ENCODE peak calls at places on chromosome 6, in ten cellular contexts. O is heart left ventricle; T is natural killer cell; Z is tibial artery; E is GM13976; K is RWPE1; C is HCT116; H is CD8-positive, alpha-beta T cell; N is tibial nerve; V is glutamatergic neuron. F is an unnamed sample.

GRCh38 chr6:62474793-62475192 is 188.8 kb upstream of the KHDRBS2 start:
- DNase-seq in O (no peak), T (no peak), Z (no peak), E (no peak), K (no peak), C (no peak), H (no peak), N (no peak), V (no peak), F (no peak)

GRCh38 chr6:158068156-158068892 is 86.7 kb downstream of the SYNJ2 start:
- DNase-seq in O (no peak), T (no peak), Z (no peak), E (no peak), K (peak), C (no peak), H (no peak), N (no peak), V (no peak), F (no peak)

GRCh38 chr6:24936641-24937317 is 1.0 kb upstream of the RIPOR2 start:
- DNase-seq in O (no peak), T (peak), Z (no peak), E (peak), K (no peak), C (no peak), H (peak), N (no peak), V (no peak), F (peak)

GRCh38 chr6:158669145-158670035 is 19.5 kb downstream of the SYTL3 start:
- DNase-seq in O (no peak), T (no peak), Z (no peak), E (no peak), K (peak), C (no peak), H (no peak), N (no peak), V (no peak), F (no peak)

GRCh38 chr6:144741659-144742058 is 456.5 kb downstream of the UTRN start:
- DNase-seq in O (no peak), T (no peak), Z (no peak), E (no peak), K (no peak), C (no peak), H (no peak), N (no peak), V (no peak), F (no peak)

GRCh38 chr6:9404351-9405146 is 969.2 kb upstream of the SLC35B3 start:
- DNase-seq in O (no peak), T (no peak), Z (no peak), E (no peak), K (no peak), C (no peak), H (no peak), N (no peak), V (no peak), F (no peak)

GRCh38 chr6:154138806-154139205 is 99.8 kb downstream of the OPRM1 start:
- DNase-seq in O (no peak), T (no peak), Z (no peak), E (no peak), K (peak), C (no peak), H (no peak), N (no peak), V (no peak), F (no peak)

GRCh38 chr6:139406577-139407343 is 32.3 kb upstream of the CITED2 start:
- DNase-seq in O (no peak), T (no peak), Z (no peak), E (no peak), K (no peak), C (no peak), H (no peak), N (no peak), V (no peak), F (no peak)

GRCh38 chr6:170449835-170450753 is 103.0 kb downstream of the PSMB1 start:
- DNase-seq in O (no peak), T (no peak), Z (no peak), E (no peak), K (no peak), C (no peak), H (no peak), N (no peak), V (no peak), F (no peak)

GRCh38 chr6:13733178-13733851 is 21.7 kb upstream of the RANBP9 start:
- DNase-seq in O (peak), T (no peak), Z (peak), E (no peak), K (peak), C (no peak), H (no peak), N (peak), V (no peak), F (no peak)

GRCh38 chr6:71410164-71410566 is 121.6 kb downstream of the OGFRL1 start:
- DNase-seq in O (no peak), T (no peak), Z (no peak), E (no peak), K (no peak), C (no peak), H (no peak), N (no peak), V (no peak), F (no peak)

GRCh38 chr6:41546866-41547798 is 951 bp downstream of the FOXP4 start:
- DNase-seq in O (peak), T (peak), Z (no peak), E (peak), K (peak), C (no peak), H (no peak), N (no peak), V (peak), F (peak)

GRCh38 chr6:45371924-45372582 is 5.7 kb downstream of the SUPT3H start:
- DNase-seq in O (no peak), T (no peak), Z (no peak), E (no peak), K (no peak), C (no peak), H (no peak), N (no peak), V (no peak), F (no peak)

GRCh38 chr6:7512320-7512719 is 29.2 kb upstream of the DSP start:
- DNase-seq in O (no peak), T (no peak), Z (no peak), E (no peak), K (no peak), C (no peak), H (no peak), N (no peak), V (no peak), F (no peak)

GRCh38 chr6:135438907-135439535 is 58.5 kb downstream of the AHI1 start:
- DNase-seq in O (no peak), T (no peak), Z (no peak), E (peak), K (peak), C (no peak), H (no peak), N (no peak), V (no peak), F (peak)

GRCh38 chr6:2157441-2158127 is 87.8 kb downstream of the GMDS start:
- DNase-seq in O (no peak), T (no peak), Z (no peak), E (peak), K (peak), C (peak), H (no peak), N (no peak), V (no peak), F (peak)

GRCh38 chr6:13526718-13527668 is 39.6 kb upstream of the GFOD1 start:
- DNase-seq in O (no peak), T (peak), Z (peak), E (no peak), K (peak), C (no peak), H (peak), N (no peak), V (no peak), F (peak)

GRCh38 chr6:7165736-7166296 is 58.1 kb downstream of the RREB1 start:
- DNase-seq in O (no peak), T (no peak), Z (no peak), E (no peak), K (no peak), C (no peak), H (no peak), N (no peak), V (no peak), F (no peak)

GRCh38 chr6:69059413-69059812 is 424.3 kb downstream of the ADGRB3 start:
- DNase-seq in O (no peak), T (no peak), Z (no peak), E (no peak), K (no peak), C (no peak), H (no peak), N (no peak), V (no peak), F (no peak)

GRCh38 chr6:104714796-104715195 is 144.9 kb downstream of the HACE1 start:
- DNase-seq in O (no peak), T (no peak), Z (no peak), E (no peak), K (no peak), C (no peak), H (no peak), N (no peak), V (no peak), F (no peak)

GRCh38 chr6:119207973-119208725 is 129.7 kb upstream of the FAM184A start:
- DNase-seq in O (no peak), T (no peak), Z (no peak), E (no peak), K (no peak), C (peak), H (no peak), N (no peak), V (no peak), F (no peak)
- TF ChIP-seq CTCF in O (no peak), T (no peak), Z (no peak), E (no peak), K (no peak), C (no peak), H (no peak), N (no peak), V (no peak), F (no peak)

GRCh38 chr6:37029249-37029959 is 23.9 kb downstream of the FGD2 start:
- DNase-seq in O (peak), T (peak), Z (peak), E (peak), K (no peak), C (peak), H (peak), N (peak), V (peak), F (peak)
- TF ChIP-seq CTCF in O (peak), T (peak), Z (peak), E (peak), K (peak), C (no peak), H (peak), N (peak), V (peak), F (peak)

GRCh38 chr6:16759646-16760535 is 1.4 kb downstream of the ATXN1 start:
- DNase-seq in O (peak), T (peak), Z (peak), E (peak), K (peak), C (no peak), H (peak), N (peak), V (peak), F (peak)
- TF ChIP-seq CTCF in O (peak), T (no peak), Z (no peak), E (no peak), K (peak), C (no peak), H (no peak), N (no peak), V (no peak), F (peak)

DNA sequence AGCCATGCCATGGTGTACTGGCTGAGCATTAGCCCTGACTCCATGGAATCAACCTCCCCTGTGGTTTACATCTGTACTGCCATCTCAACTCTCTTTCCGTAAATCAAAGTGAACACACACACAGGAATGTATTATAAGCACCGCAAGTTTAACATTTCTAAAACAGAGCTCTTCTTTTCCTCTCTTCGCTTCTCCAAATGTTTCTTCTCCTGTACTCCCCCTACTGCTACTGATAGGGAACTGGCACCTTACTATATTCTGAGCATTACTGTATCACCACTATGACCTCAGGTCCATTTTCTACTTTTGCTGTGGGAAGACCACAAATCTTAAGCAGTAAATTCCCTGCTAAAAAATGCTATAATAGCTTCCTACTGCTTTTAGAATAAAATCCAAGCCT is 101.2 kb downstream of the NUS1 start:
- DNase-seq in O (no peak), T (no peak), Z (no peak), E (no peak), K (no peak), C (no peak), H (no peak), N (no peak), V (no peak), F (no peak)
- TF ChIP-seq CTCF in O (no peak), T (no peak), Z (no peak), E (peak), K (no peak), C (no peak), H (no peak), N (no peak), V (peak), F (peak)

GRCh38 chr6:94636780-94637385 is 940.5 kb upstream of the MANEA start:
- DNase-seq in O (no peak), T (no peak), Z (no peak), E (no peak), K (peak), C (peak), H (no peak), N (no peak), V (no peak), F (no peak)
- TF ChIP-seq CTCF in O (no peak), T (no peak), Z (no peak), E (no peak), K (no peak), C (no peak), H (no peak), N (no peak), V (peak), F (peak)

GRCh38 chr6:151279891-151280290 is 40.1 kb downstream of the AKAP12 start:
- DNase-seq in O (no peak), T (no peak), Z (no peak), E (no peak), K (no peak), C (no peak), H (no peak), N (no peak), V (no peak), F (no peak)

GRCh38 chr6:151275121-151275520 is 35.4 kb downstream of the AKAP12 start:
- DNase-seq in O (no peak), T (no peak), Z (no peak), E (no peak), K (no peak), C (no peak), H (no peak), N (no peak), V (no peak), F (no peak)

GRCh38 chr6:151275566-151275965 is 35.8 kb downstream of the AKAP12 start:
- DNase-seq in O (no peak), T (no peak), Z (no peak), E (no peak), K (no peak), C (no peak), H (no peak), N (no peak), V (no peak), F (no peak)

DNA sequence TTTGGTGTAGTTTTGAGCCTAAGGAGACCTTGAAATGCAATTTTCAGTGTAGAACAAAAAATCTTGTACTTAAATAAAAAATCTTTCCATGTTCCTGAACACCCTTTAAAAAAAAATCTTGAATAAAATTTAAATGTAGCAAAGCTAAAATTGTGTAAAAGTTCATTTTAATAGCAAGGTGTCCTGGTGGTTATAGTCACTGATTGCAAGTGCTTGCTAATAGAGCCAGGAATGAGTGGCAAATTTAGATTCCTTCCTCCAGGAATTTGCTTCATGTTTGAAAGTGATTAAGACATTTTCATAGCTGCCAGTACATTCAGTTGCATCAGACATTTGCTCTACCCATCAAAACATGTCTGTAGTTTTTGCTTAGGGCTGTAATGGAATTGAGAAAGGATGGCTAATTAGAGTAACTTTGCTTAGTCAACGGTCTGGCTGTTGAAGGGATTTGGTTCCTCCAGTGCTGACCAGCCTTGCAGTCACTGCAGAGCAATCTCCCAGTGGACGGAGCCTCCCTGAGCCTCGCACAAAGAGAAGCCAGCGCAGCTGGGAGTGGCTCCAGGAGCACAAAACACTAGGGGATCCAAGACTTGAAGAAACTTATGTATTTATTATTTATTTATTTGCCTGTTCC is 36.5 kb downstream of the AKAP12 start:
- DNase-seq in O (peak), T (no peak), Z (peak), E (no peak), K (peak), C (no peak), H (no peak), N (no peak), V (peak), F (no peak)
- TF ChIP-seq CTCF in O (no peak), T (no peak), Z (no peak), E (no peak), K (no peak), C (no peak), H (no peak), N (no peak), V (peak), F (no peak)

GRCh38 chr6:11011787-11012234 is 32.3 kb downstream of the ELOVL2 start:
- DNase-seq in O (no peak), T (no peak), Z (no peak), E (no peak), K (peak), C (peak), H (no peak), N (no peak), V (no peak), F (peak)
- TF ChIP-seq CTCF in O (no peak), T (no peak), Z (no peak), E (no peak), K (no peak), C (no peak), H (no peak), N (no peak), V (no peak), F (no peak)

DNA sequence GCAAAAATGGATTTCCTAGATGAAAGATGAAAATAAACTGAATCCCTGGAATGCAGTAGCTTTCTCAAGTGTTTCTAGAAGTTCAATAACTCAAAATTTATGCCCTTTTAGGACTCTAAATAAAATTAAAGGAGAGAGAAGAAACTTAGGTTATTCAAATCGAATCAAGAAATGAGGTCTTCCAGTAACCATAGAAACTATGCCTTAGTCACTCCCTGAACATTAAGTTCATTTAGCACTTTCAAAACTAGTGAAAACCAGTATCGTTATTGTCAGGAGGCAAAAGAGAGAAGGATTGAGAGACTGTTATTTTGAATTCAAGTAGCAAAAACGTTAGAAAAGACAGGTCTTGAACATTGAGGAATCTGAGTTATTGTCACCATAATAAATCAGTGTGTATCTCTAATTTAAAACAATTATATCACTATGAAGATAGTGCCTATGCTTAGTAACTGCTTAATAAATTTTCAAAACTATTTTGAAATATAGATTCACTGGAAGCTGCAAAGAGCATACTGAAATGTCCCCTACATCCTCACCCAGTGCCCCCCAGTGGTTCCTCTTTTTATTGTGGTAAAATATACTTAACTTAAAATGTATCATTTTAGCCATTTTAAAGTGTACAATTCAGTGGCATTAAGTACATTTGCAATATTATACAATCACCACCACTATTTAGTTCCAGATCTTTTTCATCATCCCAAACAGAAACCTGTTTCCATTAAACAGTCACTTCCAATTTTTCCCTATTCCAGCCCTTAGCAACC is 4.6 kb downstream of the RPP21 start:
- DNase-seq in O (no peak), T (no peak), Z (no peak), E (peak), K (no peak), C (no peak), H (no peak), N (no peak), V (no peak), F (no peak)
- TF ChIP-seq CTCF in O (no peak), T (no peak), Z (no peak), E (no peak), K (no peak), C (no peak), H (no peak), N (no peak), V (no peak), F (no peak)

F was measured in GM13977.